ENCODE peak calls at places on chromosomes 4 and X, in five cellular contexts. W is body of pancreas, Y is HFFc6, F is progenitor cell of endocrine pancreas, O is neural crest cell. Q is an unnamed sample.

GRCh38 chr4:90281956-90282355 is 154.8 kb downstream of the CCSER1 start:
- DNase-seq in W (no peak), Y (no peak), F (no peak), O (no peak), Q (no peak)

GRCh38 chrX:39258331-39258730 is 457.1 kb downstream of the MID1IP1 start:
- DNase-seq in W (no peak), Y (no peak), F (no peak), O (no peak), Q (no peak)

GRCh38 chrX:85004255-85004654 is 578 bp downstream of the APOOL start:
- DNase-seq in W (no peak), Y (no peak), F (no peak), O (no peak), Q (no peak)

GRCh38 chr4:11218692-11219091 is 210.0 kb downstream of the HS3ST1 start:
- DNase-seq in W (no peak), Y (no peak), F (no peak), O (no peak), Q (no peak)

GRCh38 chr4:118743867-118744266 is 58.7 kb downstream of the METTL14 start:
- DNase-seq in W (no peak), Y (peak; percentile 51), F (no peak), O (no peak), Q (no peak)

GRCh38 chr4:38983756-38984647 is 48.2 kb downstream of the TMEM156 start:
- DNase-seq in W (no peak), Y (peak; percentile 53), F (no peak), O (no peak), Q (no peak)

GRCh38 chr4:39036172-39036571 is 4.0 kb upstream of the TMEM156 start:
- DNase-seq in W (peak; percentile 38), Y (no peak), F (no peak), O (no peak), Q (no peak)

GRCh38 chrX:38336538-38337240 is 9.4 kb upstream of the RPGR start:
- DNase-seq in W (no peak), Y (no peak), F (no peak), O (no peak), Q (no peak)

GRCh38 chrX:18272222-18272621 is 51.5 kb upstream of the BEND2 start:
- DNase-seq in W (no peak), Y (no peak), F (no peak), O (no peak), Q (no peak)

GRCh38 chrX:103503163-103503852 is 16.0 kb downstream of the RAB40A start:
- DNase-seq in W (no peak), Y (peak; percentile 23), F (no peak), O (no peak), Q (no peak)

GRCh38 chr4:129751646-129752045 is 655.7 kb downstream of the C4orf33 start:
- DNase-seq in W (no peak), Y (no peak), F (no peak), O (no peak), Q (no peak)

GRCh38 chrX:38260231-38260630 is 39.6 kb upstream of the SRPX start:
- DNase-seq in W (no peak), Y (no peak), F (no peak), O (no peak), Q (no peak)

GRCh38 chrX:19194285-19195242 is 72.3 kb upstream of the ADGRG2 start:
- DNase-seq in W (no peak), Y (no peak), F (no peak), O (no peak), Q (no peak)

GRCh38 chrX:49947778-49948177 is 25.4 kb downstream of the CLCN5 start:
- DNase-seq in W (no peak), Y (no peak), F (no peak), O (no peak), Q (no peak)

GRCh38 chr4:145179201-145179860 is 1.1 kb downstream of the OTUD4 start:
- DNase-seq in W (peak; percentile 68), Y (peak; percentile 28), F (peak; percentile 32), O (peak; percentile 6), Q (no peak)

GRCh38 chr4:144190009-144190408 is 49.5 kb upstream of the GYPA start:
- DNase-seq in W (no peak), Y (no peak), F (no peak), O (no peak), Q (no peak)

GRCh38 chr4:1247811-1248261 is 1.1 kb downstream of the CTBP1 start:
- DNase-seq in W (no peak), Y (no peak), F (no peak), O (no peak), Q (peak; percentile 87)

GRCh38 chr4:101156619-101157310 is 190.6 kb downstream of the PPP3CA start:
- DNase-seq in W (no peak), Y (no peak), F (no peak), O (no peak), Q (no peak)

GRCh38 chr4:83212041-83212851 is 72.4 kb downstream of the COQ2 start:
- DNase-seq in W (peak; percentile 17), Y (no peak), F (no peak), O (no peak), Q (peak; percentile 59)

GRCh38 chr4:183327827-183328226 is 5.6 kb upstream of the CLDN24 start:
- DNase-seq in W (no peak), Y (no peak), F (no peak), O (no peak), Q (no peak)

GRCh38 chr4:166941629-166942028 is 292.7 kb downstream of the SPOCK3 start:
- DNase-seq in W (no peak), Y (no peak), F (no peak), O (no peak), Q (no peak)

GRCh38 chr4:24805036-24805435 is 9.7 kb downstream of the SOD3 start:
- DNase-seq in W (peak; percentile 26), Y (no peak), F (no peak), O (no peak), Q (peak; percentile 38)

GRCh38 chrX:154902408-154902807 is 16.3 kb downstream of the F8A1 start:
- DNase-seq in W (no peak), Y (no peak), F (no peak), O (no peak), Q (no peak)

GRCh38 chr4:24922416-24922815 is 9.6 kb upstream of the CCDC149 start:
- DNase-seq in W (no peak), Y (peak; percentile 45), F (no peak), O (no peak), Q (no peak)

GRCh38 chrX:141969706-141970105 is 66.0 kb downstream of the MAGEC1 start:
- DNase-seq in W (no peak), Y (no peak), F (no peak), O (no peak), Q (no peak)

GRCh38 chr4:72896515-72896914 is 173.0 kb downstream of the COX18 start:
- DNase-seq in W (no peak), Y (peak; percentile 92), F (no peak), O (no peak), Q (no peak)

GRCh38 chr4:770022-770421 is 55.9 kb downstream of the CPLX1 start:
- DNase-seq in W (no peak), Y (no peak), F (no peak), O (no peak), Q (no peak)

GRCh38 chr4:40809058-40809457 is 59.3 kb downstream of the NSUN7 start:
- DNase-seq in W (no peak), Y (no peak), F (no peak), O (no peak), Q (no peak)
- TF ChIP-seq CTCF in W (no peak), Y (no peak), F (no peak), O (no peak), Q (no peak)

GRCh38 chr4:44671636-44672035 is 6.6 kb upstream of the GUF1 start:
- DNase-seq in W (no peak), Y (no peak), F (no peak), O (no peak), Q (no peak)

GRCh38 chr4:44678094-44679023 is at the start of gene GUF1:
- DNase-seq in W (peak; percentile 89), Y (peak; percentile 75), F (peak; percentile 69), O (peak; percentile 74), Q (peak; percentile 94)

GRCh38 chr4:44670466-44671199 is 7.6 kb upstream of the GUF1 start:
- DNase-seq in W (no peak), Y (no peak), F (no peak), O (no peak), Q (no peak)

GRCh38 chr4:44679060-44679459 is 840 bp downstream of the GUF1 start:
- DNase-seq in W (no peak), Y (no peak), F (no peak), O (no peak), Q (no peak)

DNA sequence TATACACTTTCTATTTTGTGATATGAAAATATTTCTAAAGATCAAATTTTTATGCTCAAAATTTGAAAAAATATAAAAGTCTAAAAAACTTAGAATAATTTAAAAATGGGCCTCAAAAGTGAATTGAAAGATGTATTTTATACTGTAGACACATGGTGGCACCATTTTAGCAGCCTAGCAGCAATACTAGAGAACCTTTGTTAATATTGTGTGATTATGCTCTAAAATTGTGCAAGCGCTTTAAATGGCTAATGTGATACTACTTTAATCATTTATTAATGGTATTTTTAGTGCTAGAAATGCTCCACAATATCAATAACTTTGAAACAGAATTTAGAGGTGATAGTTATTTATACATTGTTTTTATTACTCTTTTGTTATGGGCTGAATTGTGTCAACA is 3.7 kb upstream of the GUF1 start:
- DNase-seq in W (no peak), Y (no peak), F (no peak), O (no peak), Q (no peak)
- TF ChIP-seq CTCF in W (no peak), Y (peak; percentile 59), F (no peak), O (no peak), Q (peak; percentile 37)

GRCh38 chrX:134191276-134191675 is 45.7 kb upstream of the CCDC160 start:
- DNase-seq in W (no peak), Y (no peak), F (no peak), O (no peak), Q (no peak)

GRCh38 chrX:134181261-134181660 is 55.7 kb upstream of the CCDC160 start:
- DNase-seq in W (no peak), Y (no peak), F (no peak), O (no peak), Q (no peak)

GRCh38 chrX:134183665-134184064 is 53.3 kb upstream of the CCDC160 start:
- DNase-seq in W (no peak), Y (no peak), F (no peak), O (no peak), Q (no peak)

GRCh38 chrX:134184936-134185335 is 52.0 kb upstream of the CCDC160 start:
- DNase-seq in W (no peak), Y (no peak), F (no peak), O (no peak), Q (no peak)

DNA sequence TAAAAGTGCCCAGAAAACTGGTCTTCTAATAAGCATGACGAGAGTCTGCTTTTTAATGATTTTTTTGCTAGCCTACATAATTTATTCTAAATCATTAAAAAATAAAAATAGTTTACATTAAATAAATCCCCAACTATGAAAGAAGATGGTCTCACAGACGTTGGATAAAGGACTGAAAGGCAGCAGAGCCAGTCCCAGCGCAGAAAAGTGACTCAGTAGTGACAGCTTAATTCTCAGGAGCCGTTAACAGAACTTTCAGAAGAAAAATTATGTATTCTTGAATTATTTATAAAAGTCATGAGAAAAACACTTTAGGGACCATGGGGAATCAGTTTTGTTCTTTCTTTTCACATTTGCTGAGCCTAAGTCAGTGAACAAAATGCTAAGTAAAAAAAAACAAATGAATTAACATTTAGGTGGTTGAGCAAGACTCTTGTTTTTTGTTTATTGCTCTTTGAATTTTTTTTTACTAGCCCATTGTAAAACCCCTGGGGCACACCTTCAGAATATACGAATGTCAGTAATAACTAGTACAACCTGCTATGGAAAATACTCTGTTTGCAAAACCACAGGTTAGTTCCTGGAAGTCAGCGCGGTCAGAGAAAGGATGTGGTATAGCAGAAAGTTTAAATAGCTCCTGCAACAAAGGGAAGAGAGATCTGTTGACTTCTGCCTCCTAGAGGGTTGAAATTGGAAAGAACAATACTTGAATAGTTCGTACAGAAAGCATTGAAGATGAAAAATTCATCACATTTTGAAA is 50.4 kb upstream of the CCDC160 start:
- DNase-seq in W (no peak), Y (no peak), F (no peak), O (no peak), Q (no peak)
- TF ChIP-seq CTCF in W (no peak), Y (no peak), F (no peak), O (peak; percentile 21), Q (no peak)

GRCh38 chr4:2535386-2536192 is 858 bp upstream of the FAM193A start:
- DNase-seq in W (peak; percentile 35), Y (no peak), F (peak; percentile 51), O (peak; percentile 56), Q (peak; percentile 86)
- TF ChIP-seq CTCF in W (no peak), Y (peak; percentile 43), F (peak; percentile 39), O (peak; percentile 27), Q (peak; percentile 25)